ENCODE peak calls at places on chromosomes 3 and 15, in eight cellular contexts. R is AG10803, G is progenitor cell of endocrine pancreas, Q is ureter, P is posterior cingulate gyrus, K is A549, O is right lobe of liver, X is GM12892. C is an unnamed sample.
A peak's percentile ranks its signal among the peaks of the same experiment; 100 is the strongest.

GRCh38 chr15:101536166-101536874 is 46.8 kb upstream of the PCSK6 start:
- DNase-seq in R (no peak), G (no peak), Q (peak; percentile 32), P (no peak), K (no peak), O (no peak), X (no peak), C (peak; percentile 23)

GRCh38 chr3:128686465-128686864 is 35.8 kb upstream of the RPN1 start:
- DNase-seq in R (no peak), G (no peak), Q (no peak), P (no peak), K (no peak), O (no peak), X (no peak), C (no peak)

GRCh38 chr15:59522988-59523461 is 85.0 kb downstream of the FAM81A start:
- DNase-seq in R (no peak), G (no peak), Q (no peak), P (no peak), K (no peak), O (no peak), X (no peak), C (no peak)

GRCh38 chr3:181919375-181919774 is 207.7 kb downstream of the SOX2 start:
- DNase-seq in R (no peak), G (no peak), Q (no peak), P (no peak), K (no peak), O (no peak), X (no peak), C (no peak)

GRCh38 chr3:61573441-61573840 is 12.1 kb downstream of the PTPRG start:
- DNase-seq in R (peak; percentile 8), G (no peak), Q (no peak), P (no peak), K (no peak), O (no peak), X (no peak), C (no peak)

GRCh38 chr15:73982251-73982962 is 9.7 kb downstream of the STOML1 start:
- DNase-seq in R (peak; percentile 96), G (no peak), Q (peak; percentile 89), P (no peak), K (no peak), O (peak; percentile 57), X (no peak), C (peak; percentile 78)

GRCh38 chr3:104832530-104832929 is 534.2 kb upstream of the ALCAM start:
- DNase-seq in R (peak; percentile 20), G (no peak), Q (no peak), P (no peak), K (no peak), O (no peak), X (no peak), C (no peak)

GRCh38 chr3:54706783-54707182 is 221.1 kb downstream of the LRTM1 start:
- DNase-seq in R (no peak), G (no peak), Q (no peak), P (no peak), K (no peak), O (no peak), X (no peak), C (no peak)

GRCh38 chr3:114496874-114497273 is 203.0 kb downstream of the TIGIT start:
- DNase-seq in R (peak; percentile 83), G (no peak), Q (no peak), P (no peak), K (peak; percentile 65), O (peak; percentile 19), X (no peak), C (no peak)

GRCh38 chr15:90585863-90586262 is 56.1 kb downstream of the CRTC3 start:
- DNase-seq in R (peak; percentile 52), G (no peak), Q (no peak), P (no peak), K (peak; percentile 54), O (no peak), X (no peak), C (no peak)

GRCh38 chr3:134446800-134447199 is 39.0 kb downstream of the ANAPC13 start:
- DNase-seq in R (peak; percentile 85), G (no peak), Q (no peak), P (no peak), K (no peak), O (no peak), X (no peak), C (no peak)

C was measured in lung.